ENCODE peak calls at places on chromosome 19, in six cellular contexts. K is heart right ventricle, E is fibroblast of villous mesenchyme, L is MCF 10A, Z is left lung, Y is dorsolateral prefrontal cortex. G is an unnamed sample.

GRCh38 chr19:49019242-49019932 is 2.5 kb upstream of the LHB start:
- DNase-seq in L (peak; percentile 83), Z (peak; percentile 90), E (peak; percentile 68), Y (no peak), K (peak; percentile 69), G (peak; percentile 69)

GRCh38 chr19:32817252-32817912 is 52.2 kb downstream of the SLC7A9 start:
- DNase-seq in K (no peak), Z (no peak), E (no peak), L (no peak), Y (no peak), G (no peak)

GRCh38 chr19:54518844-54519243 is 16.2 kb downstream of the LAIR2 start:
- DNase-seq in Y (no peak), L (no peak), K (no peak), Z (no peak), E (no peak), G (no peak)

GRCh38 chr19:7872306-7873204 is 1.6 kb downstream of the PRR36 start:
- DNase-seq in K (no peak), Z (peak; percentile 77), L (no peak), E (no peak), Y (no peak), G (no peak)

GRCh38 chr19:38142176-38143035 is 81.6 kb downstream of the DPF1 start:
- DNase-seq in K (peak; percentile 64), L (peak; percentile 76), Y (peak; percentile 88), Z (no peak), E (peak; percentile 63), G (peak; percentile 22)

GRCh38 chr19:44846455-44847143 is 502 bp downstream of the NECTIN2 start:
- DNase-seq in Z (no peak), K (no peak), Y (no peak), L (peak; percentile 14), E (peak; percentile 47), G (no peak)

GRCh38 chr19:28785961-28786360 is 427.0 kb downstream of the UQCRFS1 start:
- DNase-seq in Y (no peak), E (no peak), L (no peak), Z (no peak), K (no peak), G (no peak)

GRCh38 chr19:35863018-35863417 is 5.4 kb upstream of the APLP1 start:
- DNase-seq in Y (no peak), K (no peak), L (no peak), E (no peak), Z (no peak), G (no peak)

GRCh38 chr19:46073268-46073922 is 32.6 kb upstream of the IGFL4 start:
- DNase-seq in K (no peak), L (peak; percentile 38), Z (no peak), Y (no peak), E (peak; percentile 14), G (no peak)

GRCh38 chr19:15249912-15250634 is 17.8 kb upstream of the EPHX3 start:
- DNase-seq in E (peak; percentile 97), L (peak; percentile 92), Z (no peak), Y (no peak), K (peak; percentile 75), G (no peak)

GRCh38 chr19:36152061-36152885 is at the start of gene COX7A1:
- DNase-seq in K (peak; percentile 86), Y (peak; percentile 44), Z (peak; percentile 76), L (no peak), E (peak; percentile 51), G (no peak)

GRCh38 chr19:21907516-21907915 is 71.5 kb upstream of the ZNF43 start:
- DNase-seq in Y (no peak), Z (no peak), E (no peak), L (no peak), K (no peak), G (no peak)

GRCh38 chr19:44673510-44673909 is 2.2 kb downstream of the CEACAM19 start:
- DNase-seq in Z (no peak), E (no peak), K (no peak), L (no peak), Y (no peak), G (no peak)

GRCh38 chr19:5036733-5037681 is 68.1 kb downstream of the KDM4B start:
- DNase-seq in Y (peak; percentile 76), E (peak; percentile 51), K (peak; percentile 56), Z (no peak), L (peak; percentile 24), G (no peak)

GRCh38 chr19:6717441-6717971 is 2.9 kb downstream of the C3 start:
- DNase-seq in K (no peak), E (no peak), L (no peak), Z (no peak), Y (no peak), G (no peak)

GRCh38 chr19:32333227-32333626 is 12.2 kb upstream of the ZNF507 start:
- DNase-seq in E (no peak), K (no peak), L (no peak), Y (no peak), Z (no peak), G (no peak)

GRCh38 chr19:33248954-33249613 is 23.4 kb upstream of the SLC7A10 start:
- DNase-seq in E (no peak), K (no peak), Z (peak; percentile 96), L (peak; percentile 37), Y (no peak), G (no peak)

GRCh38 chr19:34475026-34475974 is 6.3 kb upstream of the WTIP start:
- DNase-seq in E (peak; percentile 91), K (no peak), Z (no peak), L (peak; percentile 88), Y (no peak), G (no peak)

GRCh38 chr19:40363128-40363527 is 14.6 kb downstream of the PLD3 start:
- DNase-seq in K (no peak), Z (no peak), L (no peak), Y (no peak), E (peak; percentile 53), G (no peak)

GRCh38 chr19:5627395-5627904 is 4.6 kb downstream of the SAFB start:
- DNase-seq in Z (peak; percentile 78), K (peak; percentile 40), E (peak; percentile 31), L (no peak), Y (peak; percentile 50), G (peak; percentile 31)

GRCh38 chr19:36026091-36026876 is 6.4 kb downstream of the CLIP3 start:
- DNase-seq in K (no peak), E (no peak), L (no peak), Y (no peak), Z (no peak), G (no peak)

GRCh38 chr19:7928334-7928706 is 2.4 kb upstream of the CTXN1 start:
- DNase-seq in Y (no peak), E (no peak), K (no peak), L (no peak), Z (no peak), G (no peak)

GRCh38 chr19:44212865-44213346 is 574 bp downstream of the ZNF227 start:
- DNase-seq in K (no peak), L (peak; percentile 45), E (peak; percentile 28), Z (no peak), Y (no peak), G (no peak)

GRCh38 chr19:12840091-12841079 is 2.1 kb downstream of the MAST1 start:
- DNase-seq in Y (peak; percentile 64), K (peak; percentile 38), L (peak; percentile 89), E (peak; percentile 53), Z (peak; percentile 86), G (no peak)

GRCh38 chr19:2744113-2744512 is 4.3 kb upstream of the SLC39A3 start:
- DNase-seq in K (no peak), L (no peak), Y (no peak), Z (no peak), E (no peak), G (no peak)

GRCh38 chr19:2743099-2743498 is 3.3 kb upstream of the SLC39A3 start:
- DNase-seq in Y (no peak), Z (no peak), E (no peak), L (no peak), K (no peak), G (no peak)

GRCh38 chr19:2736550-2737190 is 3.1 kb downstream of the SLC39A3 start:
- DNase-seq in Z (no peak), E (no peak), K (no peak), L (no peak), Y (no peak), G (no peak)

GRCh38 chr19:2740314-2740656 is 468 bp upstream of the SLC39A3 start:
- DNase-seq in L (no peak), E (no peak), K (no peak), Y (no peak), Z (no peak), G (no peak)

DNA sequence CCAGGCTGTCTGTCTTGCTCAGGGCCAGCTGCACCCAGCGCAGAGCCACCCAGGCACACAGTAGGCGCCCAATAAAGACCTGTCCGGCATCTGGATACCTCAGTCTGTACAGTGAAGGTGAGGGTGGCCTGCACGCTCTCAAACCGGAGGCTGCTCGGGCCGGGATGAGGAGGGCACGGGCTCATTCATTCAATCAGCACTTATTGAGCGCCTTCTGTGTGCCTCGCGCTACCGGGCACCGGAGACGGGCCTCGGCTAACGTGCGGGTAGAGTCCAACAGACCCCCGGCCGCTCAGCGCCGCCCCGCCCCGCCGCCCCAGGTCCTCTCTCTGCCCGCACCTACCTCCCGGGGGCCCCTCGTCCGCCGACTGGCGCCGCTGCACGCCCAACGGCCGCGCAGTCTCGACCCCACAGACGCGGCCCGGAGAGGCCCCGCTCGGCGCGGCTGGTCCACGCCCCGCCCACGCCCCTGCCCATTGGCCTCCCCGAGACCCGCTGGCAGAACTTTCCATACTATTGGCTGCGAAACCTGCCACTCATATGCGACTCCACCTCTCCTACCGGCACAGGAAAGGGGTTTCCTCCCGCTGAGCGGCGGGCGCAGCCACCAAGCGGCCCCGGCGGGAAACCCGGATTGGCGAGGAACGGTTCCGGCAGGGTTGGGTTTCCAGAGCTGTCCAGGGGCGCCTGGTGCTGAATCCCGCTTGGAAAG is at the start of gene SLC39A3:
- DNase-seq in Z (peak; percentile 94), E (peak; percentile 99), K (peak; percentile 97), L (peak; percentile 99), Y (peak; percentile 98), G (peak; percentile 94)
- TF ChIP-seq CTCF in Z (peak; percentile 19), E (peak; percentile 20), K (peak; percentile 10), L (no peak), Y (no peak), G (no peak)

GRCh38 chr19:11089254-11090013 is at the start of gene LDLR:
- DNase-seq in E (peak; percentile 97), Y (peak; percentile 72), K (peak; percentile 75), Z (peak; percentile 90), L (peak; percentile 99), G (peak; percentile 32)
- TF ChIP-seq CTCF in E (no peak), Y (no peak), K (no peak), Z (no peak), L (no peak), G (no peak)

GRCh38 chr19:50158577-50158976 is 4.5 kb downstream of the IZUMO2 start:
- DNase-seq in E (no peak), K (no peak), Y (no peak), Z (no peak), L (no peak), G (no peak)

GRCh38 chr19:50152578-50152977 is 10.5 kb downstream of the IZUMO2 start:
- DNase-seq in Z (no peak), L (no peak), Y (no peak), K (no peak), E (no peak), G (no peak)

GRCh38 chr19:50154529-50154928 is 8.6 kb downstream of the IZUMO2 start:
- DNase-seq in Y (no peak), E (no peak), Z (no peak), K (no peak), L (no peak), G (no peak)

GRCh38 chr19:50159078-50159477 is 4.0 kb downstream of the IZUMO2 start:
- DNase-seq in Z (no peak), Y (no peak), K (no peak), L (no peak), E (no peak), G (no peak)

GRCh38 chr19:50155520-50156109 is 7.5 kb downstream of the IZUMO2 start:
- DNase-seq in E (no peak), Y (no peak), L (no peak), Z (no peak), K (no peak), G (no peak)
- TF ChIP-seq CTCF in E (no peak), Y (no peak), L (no peak), Z (no peak), K (no peak), G (no peak)

GRCh38 chr19:18287836-18288772 is 6.7 kb upstream of the JUND start:
- DNase-seq in E (no peak), L (no peak), Z (no peak), K (no peak), Y (no peak), G (no peak)
- TF ChIP-seq CTCF in E (no peak), L (no peak), Z (no peak), K (no peak), Y (no peak), G (no peak)